ENCODE peak calls at places on chromosomes 16 and 17, in ten cellular contexts. S is neural progenitor cell, C is mucosa of descending colon, A is tibial nerve, N is prostate gland, Y is body of pancreas, J is PC-3, F is small intestine, Q is OCI-LY7, K is astrocyte. L is an unnamed sample. For H3K9me3, the result is how much of the 10 kb centered on the place peaks cover.

GRCh38 chr17:34146440-34147043 is 108.5 kb upstream of the CCL2 start:
- DNase-seq in S (peak), C (peak), A (no peak), N (peak), Y (peak), J (peak), F (peak), Q (peak), K (no peak), L (peak)

GRCh38 chr16:26802965-26803364 is 263.8 kb upstream of the C16orf82 start:
- DNase-seq in S (no peak), C (no peak), A (no peak), N (no peak), Y (no peak), J (no peak), F (no peak), Q (no peak), K (no peak), L (no peak)

GRCh38 chr17:36661047-36661666 is 59.8 kb downstream of the MRM1 start:
- DNase-seq in S (no peak), C (no peak), A (no peak), N (no peak), Y (no peak), J (no peak), F (no peak), Q (no peak), K (no peak), L (no peak)

GRCh38 chr17:83086907-83087787 is 7.7 kb downstream of the METRNL start:
- DNase-seq in S (no peak), C (no peak), A (no peak), N (no peak), Y (no peak), J (no peak), F (no peak), Q (no peak), K (no peak), L (no peak)

GRCh38 chr17:8621585-8621984 is 8.9 kb downstream of the MYH10 start:
- DNase-seq in S (no peak), C (no peak), A (no peak), N (no peak), Y (no peak), J (no peak), F (no peak), Q (no peak), K (peak), L (no peak)

GRCh38 chr16:73384561-73384960 is 336.6 kb upstream of the ZFHX3 start:
- DNase-seq in S (no peak), C (no peak), A (no peak), N (no peak), Y (no peak), J (no peak), F (no peak), Q (no peak), K (no peak), L (no peak)

GRCh38 chr16:4714996-4715395 is 19.1 kb downstream of the ANKS3 start:
- DNase-seq in S (no peak), C (no peak), A (no peak), N (no peak), Y (no peak), J (no peak), F (no peak), Q (no peak), K (no peak), L (no peak)

GRCh38 chr17:73271078-73271477 is 9.4 kb upstream of the CPSF4L start:
- DNase-seq in S (no peak), C (no peak), A (no peak), N (no peak), Y (no peak), J (no peak), F (no peak), Q (peak), K (no peak), L (no peak)

GRCh38 chr17:65400701-65401100 is 160.7 kb downstream of the AXIN2 start:
- DNase-seq in S (no peak), C (no peak), A (no peak), N (no peak), Y (no peak), J (no peak), F (no peak), Q (no peak), K (no peak), L (no peak)

GRCh38 chr17:77856551-77857305 is 101.8 kb upstream of the TNRC6C start:
- DNase-seq in S (no peak), C (no peak), A (no peak), N (no peak), Y (no peak), J (no peak), F (no peak), Q (no peak), K (no peak), L (no peak)

GRCh38 chr16:31745900-31746299 is 127.7 kb upstream of the ZNF267 start:
- DNase-seq in S (no peak), C (no peak), A (no peak), N (no peak), Y (no peak), J (no peak), F (no peak), Q (no peak), K (no peak), L (no peak)
- H3K9me3 ChIP-seq in S (half or more), C (half or more), A (half or more), N (under half), Y (under half), J (under half), F (under half), Q (under half), K (under half), L (under half)

DNA sequence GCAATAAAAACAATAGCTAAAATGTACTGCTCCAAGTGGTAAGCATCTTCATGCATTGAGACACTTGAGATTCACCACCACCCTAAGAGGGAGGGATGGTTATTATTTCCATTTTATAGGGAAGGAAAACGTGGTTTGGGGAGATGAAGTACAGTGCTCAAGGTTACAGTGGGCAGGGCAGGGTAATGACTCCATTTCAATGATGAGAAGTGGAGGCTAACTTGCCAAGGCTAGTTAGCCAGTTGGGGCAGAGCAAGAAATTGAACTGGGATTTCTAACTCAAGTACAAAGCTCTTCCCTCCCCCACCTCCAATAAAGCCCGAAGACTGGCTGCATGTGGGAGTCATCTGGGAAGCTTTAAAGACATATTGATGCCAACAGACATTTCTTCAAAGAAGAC is 6.3 kb upstream of the SPACA3 start:
- DNase-seq in S (no peak), C (no peak), A (no peak), N (no peak), Y (no peak), J (no peak), F (no peak), Q (no peak), K (no peak), L (no peak)
- H3K9me3 ChIP-seq in S (under half), C (under half), A (under half), N (under half), Y (under half), J (under half), F (under half), Q (under half), K (under half), L (under half)

DNA sequence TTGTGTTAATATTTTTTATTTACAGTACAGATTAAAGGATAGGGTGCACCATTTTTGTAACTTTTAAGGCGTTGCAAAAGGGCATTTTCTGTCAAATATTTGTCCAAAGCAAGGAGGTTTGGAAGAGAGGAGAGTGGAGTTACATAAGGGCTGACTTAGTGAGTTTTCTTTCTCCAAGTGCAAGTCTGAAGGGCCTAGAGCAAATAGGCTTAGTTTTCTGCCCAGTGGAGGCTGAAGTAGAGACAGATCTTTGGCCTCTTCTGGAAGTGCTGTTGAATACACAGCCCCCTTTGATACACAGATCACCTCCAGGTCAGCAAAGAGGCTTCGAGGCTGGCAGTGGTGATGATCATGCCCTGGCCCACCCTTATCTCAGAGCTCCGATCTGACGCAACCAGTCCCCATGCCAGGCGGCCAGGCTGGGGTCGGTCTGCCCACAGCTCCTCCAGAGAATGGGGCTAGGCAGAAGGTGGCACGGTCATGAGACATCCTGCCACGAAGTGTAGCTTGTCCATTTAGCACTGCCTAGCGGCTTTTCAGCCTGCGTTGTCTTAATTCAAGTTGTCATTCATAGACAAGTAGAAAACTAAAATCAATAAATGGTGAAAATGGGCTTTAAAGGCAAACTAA is 79.5 kb upstream of the IRX3 start:
- DNase-seq in S (no peak), C (no peak), A (no peak), N (no peak), Y (no peak), J (no peak), F (no peak), Q (no peak), K (no peak), L (no peak)
- H3K9me3 ChIP-seq in S (under half), C (under half), A (under half), N (under half), Y (under half), J (under half), F (under half), Q (under half), K (under half), L (under half)

DNA sequence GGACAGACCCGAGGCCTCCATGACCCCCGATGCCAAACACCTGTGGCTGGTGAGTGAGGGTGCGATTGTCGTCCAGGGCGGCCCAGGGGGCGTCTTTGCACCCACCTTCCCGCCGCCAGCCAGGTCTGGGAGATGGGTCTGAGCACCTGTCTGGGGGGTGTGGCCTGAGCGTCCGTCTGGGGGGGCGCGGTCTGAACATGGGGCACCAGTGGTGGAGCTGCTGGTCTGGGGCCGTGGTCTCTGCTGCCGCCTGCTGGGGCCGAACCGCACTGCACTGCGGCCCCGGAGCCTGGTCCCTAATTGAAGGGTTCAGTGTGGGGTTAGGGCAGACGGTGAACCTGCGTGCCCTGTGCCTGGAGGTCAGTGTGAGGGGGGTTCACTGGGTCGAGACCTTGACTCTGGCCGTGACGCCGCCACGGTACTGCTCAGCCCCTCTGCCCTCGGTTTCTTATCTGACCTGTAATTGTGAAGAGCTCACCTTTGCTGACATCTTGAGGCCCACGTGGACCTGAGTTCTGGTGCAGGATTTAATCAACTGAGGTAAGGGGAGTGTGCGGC is 12.6 kb upstream of the TCF25 start:
- DNase-seq in S (peak), C (peak), A (peak), N (peak), Y (peak), J (peak), F (peak), Q (peak), K (no peak), L (peak)
- H3K9me3 ChIP-seq in S (under half), C (under half), A (under half), N (under half), Y (under half), J (under half), F (under half), Q (under half), K (under half), L (under half)

DNA sequence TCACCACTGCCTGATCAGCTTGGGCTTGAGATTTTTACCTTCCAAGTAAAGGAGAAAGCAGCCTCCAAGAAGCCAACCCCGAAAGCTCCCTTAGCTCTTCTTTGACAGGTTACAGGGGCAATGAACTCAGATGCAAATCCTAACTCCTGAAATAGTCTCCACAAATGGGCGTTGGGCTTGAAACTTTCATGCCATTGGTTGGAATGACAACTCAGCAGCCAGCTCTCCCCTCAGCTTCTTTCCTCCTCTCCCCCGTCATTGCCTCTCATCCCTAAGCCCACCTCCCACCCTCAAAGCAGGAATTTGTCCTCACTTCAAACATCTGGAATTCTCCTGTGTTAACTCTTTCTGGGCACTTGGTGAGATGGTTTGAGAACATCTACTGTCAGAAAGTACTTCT is at the start of gene TAT:
- DNase-seq in S (no peak), C (no peak), A (no peak), N (no peak), Y (no peak), J (no peak), F (no peak), Q (no peak), K (no peak), L (no peak)
- H3K9me3 ChIP-seq in S (under half), C (under half), A (under half), N (under half), Y (under half), J (under half), F (under half), Q (under half), K (under half), L (under half)

GRCh38 chr16:87744750-87745514 is 20.9 kb downstream of the KLHDC4 start:
- DNase-seq in S (no peak), C (peak), A (no peak), N (no peak), Y (no peak), J (no peak), F (peak), Q (no peak), K (no peak), L (no peak)

GRCh38 chr16:87742781-87743490 is 22.9 kb downstream of the KLHDC4 start:
- DNase-seq in S (no peak), C (no peak), A (no peak), N (no peak), Y (no peak), J (no peak), F (no peak), Q (no peak), K (no peak), L (no peak)

GRCh38 chr16:87741700-87742415 is 23.9 kb downstream of the KLHDC4 start:
- DNase-seq in S (no peak), C (no peak), A (no peak), N (no peak), Y (no peak), J (no peak), F (no peak), Q (no peak), K (no peak), L (no peak)

GRCh38 chr16:87746178-87746577 is 19.6 kb downstream of the KLHDC4 start:
- DNase-seq in S (no peak), C (no peak), A (no peak), N (no peak), Y (no peak), J (no peak), F (no peak), Q (no peak), K (no peak), L (no peak)

DNA sequence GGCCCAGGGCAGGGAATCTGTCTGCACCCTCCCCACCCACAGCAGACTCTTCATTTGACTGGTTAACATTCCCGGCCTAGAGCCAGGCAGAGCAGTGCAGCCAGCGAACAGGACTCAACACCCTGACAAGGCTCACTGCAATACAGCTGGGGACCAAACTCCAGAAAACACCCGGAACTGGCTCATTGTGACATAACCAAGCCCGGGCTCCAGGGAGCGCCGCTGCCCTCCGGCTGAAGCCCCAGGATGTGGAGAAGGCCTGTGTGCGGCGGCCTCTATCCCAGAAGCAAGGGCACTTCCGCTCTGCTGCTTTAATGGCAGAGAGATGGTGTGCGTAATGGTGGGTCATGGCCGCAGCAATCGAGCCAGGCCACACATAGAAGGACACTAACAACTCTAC is 18.2 kb downstream of the KLHDC4 start:
- DNase-seq in S (no peak), C (no peak), A (no peak), N (no peak), Y (no peak), J (no peak), F (no peak), Q (no peak), K (no peak), L (no peak)
- H3K9me3 ChIP-seq in S (under half), C (under half), A (under half), N (under half), Y (under half), J (under half), F (under half), Q (under half), K (under half), L (under half)

L was measured in T-helper 17 cell.